ENCODE peak calls at places on chromosomes 16 and 17, in eight cellular contexts. V is fibroblast of villous mesenchyme; K is GM12891; F is activated CD4-positive, alpha-beta T cell treated with anti-CD3 and anti-CD28 coated beads, Interleukin-2, amount 50 U/mL, for 1 hour; X is activated T-cell treated with anti-CD3 and anti-CD28 coated beads for 4 hours; O is H4; U is heart left ventricle; B is AG04449. Y is an unnamed sample.

GRCh38 chr16:85586360-85587145 is 26.6 kb upstream of the GSE1 start:
- DNase-seq in X (no peak), B (no peak), U (no peak), F (no peak), V (no peak), O (no peak), K (no peak), Y (no peak)

GRCh38 chr16:51402239-51402638 is 251.2 kb upstream of the SALL1 start:
- DNase-seq in K (no peak), U (no peak), V (no peak), O (no peak), F (no peak), B (no peak), X (no peak), Y (no peak)

GRCh38 chr16:69619514-69619913 is 53.7 kb downstream of the NFAT5 start:
- DNase-seq in X (no peak), F (no peak), K (no peak), O (no peak), B (no peak), U (no peak), V (peak), Y (no peak)

GRCh38 chr17:83079340-83079747 is at the start of gene METRNL:
- DNase-seq in V (peak), B (no peak), X (peak), K (peak), F (peak), U (peak), O (peak), Y (peak)

GRCh38 chr16:82507271-82507670 is 119.5 kb upstream of the CDH13 start:
- DNase-seq in X (no peak), F (no peak), B (no peak), O (no peak), V (no peak), K (no peak), U (no peak), Y (no peak)

GRCh38 chr17:43856141-43856540 is 9.2 kb downstream of the CD300LG start:
- DNase-seq in B (no peak), U (no peak), O (no peak), X (no peak), K (no peak), F (no peak), V (no peak), Y (no peak)

GRCh38 chr17:34728771-34729310 is 149.5 kb downstream of the TMEM132E start:
- DNase-seq in U (no peak), O (no peak), F (no peak), V (no peak), B (no peak), X (no peak), K (no peak), Y (no peak)

GRCh38 chr17:47949197-47949759 is 7.9 kb downstream of the PNPO start:
- DNase-seq in V (peak), X (peak), O (peak), U (peak), B (no peak), K (peak), F (peak), Y (peak)